ENCODE peak calls at places on chromosomes 13 and 19, in eight cellular contexts. C is brain microvascular endothelial cell; V is activated naive CD8-positive, alpha-beta T cell treated with anti-CD3 and anti-CD28 coated beads for 36 hours; Y is glutamatergic neuron; D is DMS153; J is NCI-H1105; I is BE2C; K is HCEC 1CT. Z is an unnamed sample.

GRCh38 chr13:51562011-51562671 is 22.1 kb upstream of the WDFY2 start:
- DNase-seq in C (no peak), V (peak; percentile 30), Y (no peak), D (no peak), J (no peak), I (no peak), K (no peak), Z (no peak)

GRCh38 chr19:48169585-48169973 is 565 bp downstream of the LIG1 start:
- DNase-seq in C (peak; percentile 49), V (peak; percentile 82), Y (peak; percentile 88), D (peak; percentile 55), J (peak; percentile 76), I (peak; percentile 86), K (peak; percentile 40), Z (peak; percentile 91)

GRCh38 chr13:60627071-60627686 is 230.2 kb downstream of the TDRD3 start:
- DNase-seq in C (peak; percentile 15), V (peak; percentile 1), Y (peak; percentile 73), D (no peak), J (peak; percentile 93), I (peak; percentile 64), K (no peak), Z (peak; percentile 61)

GRCh38 chr19:34269081-34269480 is 14.7 kb downstream of the GARRE1 start:
- DNase-seq in C (no peak), V (no peak), Y (peak; percentile 24), D (no peak), J (no peak), I (no peak), K (no peak), Z (no peak)

GRCh38 chr19:7888145-7888825 is at the start of gene LRRC8E:
- DNase-seq in C (peak; percentile 64), V (peak; percentile 61), Y (peak; percentile 67), D (no peak), J (no peak), I (peak; percentile 78), K (peak; percentile 49), Z (no peak)

GRCh38 chr19:5900976-5901375 is 2.6 kb downstream of the NDUFA11 start:
- DNase-seq in C (no peak), V (no peak), Y (no peak), D (no peak), J (no peak), I (no peak), K (no peak), Z (no peak)

GRCh38 chr19:54473071-54473941 is at the start of gene CDC42EP5:
- DNase-seq in C (peak; percentile 69), V (peak; percentile 43), Y (no peak), D (peak; percentile 13), J (no peak), I (no peak), K (peak; percentile 63), Z (no peak)

GRCh38 chr19:10454267-10454666 is 33.9 kb downstream of the PDE4A start:
- DNase-seq in C (no peak), V (no peak), Y (peak; percentile 57), D (no peak), J (peak; percentile 40), I (peak; percentile 54), K (peak; percentile 25), Z (no peak)

GRCh38 chr19:52670046-52670445 is 31.9 kb upstream of the ZNF83 start:
- DNase-seq in C (no peak), V (no peak), Y (no peak), D (no peak), J (no peak), I (no peak), K (no peak), Z (no peak)

GRCh38 chr13:40352385-40352778 is 314.1 kb downstream of the FOXO1 start:
- DNase-seq in C (no peak), V (no peak), Y (no peak), D (no peak), J (no peak), I (no peak), K (no peak), Z (no peak)

GRCh38 chr19:17234911-17235617 is 9.0 kb downstream of the OCEL1 start:
- DNase-seq in C (peak; percentile 29), V (peak; percentile 71), Y (no peak), D (no peak), J (peak; percentile 60), I (peak; percentile 55), K (peak; percentile 36), Z (peak; percentile 24)

Z was measured in NCI-H748 treated with DMSO at 0.1 percent for 48 hours.